ENCODE peak calls at places on chromosome 5, in four cellular contexts. U is AG09319, J is amniotic stem cell, G is fibroblast of pulmonary artery. I is an unnamed sample.

GRCh38 chr5:94893404-94894145 is 275.1 kb downstream of the SLF1 start:
- DNase-seq in U (no peak), J (no peak), G (peak), I (no peak)

GRCh38 chr5:142826741-142827492 is 56.7 kb downstream of the ARHGAP26 start:
- DNase-seq in U (no peak), J (peak), G (peak), I (no peak)

GRCh38 chr5:32388429-32389111 is 56.0 kb downstream of the ZFR start:
- DNase-seq in U (peak), J (no peak), G (peak), I (no peak)

GRCh38 chr5:32443541-32444190 is 874 bp downstream of the ZFR start:
- DNase-seq in U (no peak), J (no peak), G (peak), I (peak)

GRCh38 chr5:37658440-37658839 is 181.4 kb downstream of the GDNF start:
- DNase-seq in U (no peak), J (no peak), G (no peak), I (no peak)

GRCh38 chr5:147490989-147491388 is 18.9 kb downstream of the DPYSL3 start:
- DNase-seq in U (no peak), J (no peak), G (peak), I (no peak)

GRCh38 chr5:59328801-59329296 is 564.7 kb downstream of the PDE4D start:
- DNase-seq in U (no peak), J (peak), G (peak), I (no peak)

GRCh38 chr5:150278916-150279315 is 10.7 kb downstream of the CAMK2A start:
- DNase-seq in U (no peak), J (no peak), G (peak), I (no peak)

GRCh38 chr5:123371575-123372179 is 51.5 kb downstream of the CEP120 start:
- DNase-seq in U (no peak), J (no peak), G (peak), I (peak)

GRCh38 chr5:110686264-110686663 is 40.2 kb downstream of the TMEM232 start:
- DNase-seq in U (no peak), J (no peak), G (no peak), I (no peak)

GRCh38 chr5:130066644-130067043 is 162.4 kb downstream of the CHSY3 start:
- DNase-seq in U (no peak), J (no peak), G (peak), I (no peak)

GRCh38 chr5:133235696-133236426 is 184.0 kb downstream of the HSPA4 start:
- DNase-seq in U (no peak), J (no peak), G (no peak), I (no peak)

GRCh38 chr5:110940136-110940535 is 131.4 kb upstream of the TSLP start:
- DNase-seq in U (no peak), J (no peak), G (no peak), I (no peak)

GRCh38 chr5:103207653-103208052 is 50.9 kb upstream of the MACIR start:
- DNase-seq in U (no peak), J (no peak), G (peak), I (no peak)

GRCh38 chr5:169861934-169862333 is 118.4 kb downstream of the INSYN2B start:
- DNase-seq in U (peak), J (peak), G (peak), I (no peak)

GRCh38 chr5:96855041-96855872 is 21.0 kb upstream of the ERAP2 start:
- DNase-seq in U (no peak), J (no peak), G (peak), I (peak)

GRCh38 chr5:159017787-159018186 is 81.9 kb downstream of the EBF1 start:
- DNase-seq in U (no peak), J (no peak), G (peak), I (no peak)

GRCh38 chr5:157273131-157273556 is 7.2 kb downstream of the CYFIP2 start:
- DNase-seq in U (no peak), J (no peak), G (no peak), I (peak)

GRCh38 chr5:177041936-177042335 is 19.4 kb downstream of the ZNF346 start:
- DNase-seq in U (no peak), J (no peak), G (no peak), I (no peak)